ENCODE peak calls at places on chromosomes 16 and 17, in nine cellular contexts. L is activated CD4-positive, CD25-positive, alpha-beta regulatory T cell treated with anti-CD3 and anti-CD28 coated beads, Interleukin-2, amount 50 U/mL, for 72 hours; B is fibroblast of lung; O is neural crest cell; Z is GOT3; S is AG09309; K is sigmoid colon; D is HuH-7; Q is D341Med. C is an unnamed sample.
A peak's percentile ranks its signal among the peaks of the same experiment; 100 is the strongest.

GRCh38 chr16:736936-737481 is 3.8 kb downstream of the CIAO3 start:
- DNase-seq in O (no peak), S (no peak), K (no peak), Z (no peak), L (no peak), B (no peak), D (no peak), Q (no peak), C (no peak)

GRCh38 chr17:80694992-80695912 is 150.6 kb downstream of the RPTOR start:
- DNase-seq in Z (no peak), D (no peak), S (no peak), Q (no peak), B (peak; percentile 18), L (no peak), K (no peak), O (no peak), C (no peak)

GRCh38 chr16:66211651-66212050 is 154.8 kb upstream of the CDH5 start:
- DNase-seq in D (no peak), B (no peak), Q (no peak), O (no peak), S (no peak), L (no peak), K (no peak), Z (no peak), C (no peak)

GRCh38 chr17:4342535-4342934 is 23.9 kb downstream of the UBE2G1 start:
- DNase-seq in D (no peak), Z (no peak), O (no peak), K (no peak), B (no peak), L (no peak), Q (no peak), S (no peak), C (no peak)

GRCh38 chr17:15236281-15237105 is 28.6 kb downstream of the PMP22 start:
- DNase-seq in S (no peak), D (no peak), K (no peak), Z (no peak), Q (no peak), B (peak; percentile 25), O (no peak), L (no peak), C (no peak)

GRCh38 chr17:83062818-83063671 is 16.4 kb upstream of the METRNL start:
- DNase-seq in S (no peak), B (no peak), L (peak; percentile 25), Z (no peak), O (no peak), D (no peak), Q (peak; percentile 42), K (peak; percentile 52), C (no peak)

GRCh38 chr16:51697454-51697853 is 546.4 kb upstream of the SALL1 start:
- DNase-seq in K (no peak), L (no peak), Z (no peak), D (no peak), B (peak; percentile 15), O (no peak), Q (no peak), S (no peak), C (no peak)

GRCh38 chr17:6170349-6170748 is 100.2 kb downstream of the WSCD1 start:
- DNase-seq in Q (no peak), O (no peak), D (no peak), B (no peak), K (no peak), S (no peak), Z (no peak), L (no peak), C (no peak)

GRCh38 chr16:89505204-89506112 is 2.7 kb upstream of the SPG7 start:
- DNase-seq in D (peak; percentile 93), S (no peak), Q (no peak), O (no peak), B (peak; percentile 72), Z (peak; percentile 44), L (peak; percentile 72), K (peak; percentile 91), C (no peak)

GRCh38 chr16:85157813-85158701 is 45.8 kb upstream of the CIBAR2 start:
- DNase-seq in L (no peak), D (peak; percentile 89), O (no peak), Z (no peak), K (no peak), Q (no peak), B (no peak), S (no peak), C (no peak)

GRCh38 chr17:66831383-66832220 is 3.3 kb upstream of the CACNG5 start:
- DNase-seq in D (no peak), K (peak; percentile 50), Q (no peak), S (no peak), L (no peak), Z (no peak), O (no peak), B (no peak), C (no peak)

GRCh38 chr16:22898874-22899348 is 84.9 kb downstream of the HS3ST2 start:
- DNase-seq in Z (no peak), K (peak; percentile 81), D (peak; percentile 52), L (peak; percentile 48), S (peak; percentile 18), O (peak; percentile 81), Q (peak; percentile 81), B (peak; percentile 33), C (no peak)

GRCh38 chr17:10058924-10059683 is 139.3 kb downstream of the GAS7 start:
- DNase-seq in Z (no peak), D (no peak), S (no peak), Q (no peak), K (peak; percentile 58), B (no peak), L (no peak), O (no peak), C (no peak)

GRCh38 chr16:29862383-29862883 is 593 bp downstream of the CDIPT start:
- DNase-seq in L (no peak), S (no peak), D (no peak), Q (peak; percentile 50), K (no peak), O (no peak), Z (no peak), B (no peak), C (peak; percentile 9)

GRCh38 chr17:41404024-41404651 is 6.7 kb upstream of the KRT31 start:
- DNase-seq in Z (peak; percentile 39), S (peak; percentile 91), B (peak; percentile 99), Q (no peak), O (no peak), D (no peak), L (no peak), K (no peak), C (no peak)

GRCh38 chr17:1648582-1649115 is 1.0 kb downstream of the RILP start:
- DNase-seq in K (peak; percentile 97), Q (peak; percentile 94), S (peak; percentile 80), B (peak; percentile 87), D (peak; percentile 83), L (peak; percentile 91), Z (peak; percentile 82), O (peak; percentile 97), C (peak; percentile 55)

GRCh38 chr16:88941051-88941932 is 35.7 kb downstream of the CBFA2T3 start:
- DNase-seq in Q (peak; percentile 87), D (no peak), O (no peak), L (no peak), S (no peak), Z (no peak), K (no peak), B (no peak), C (no peak)

GRCh38 chr17:81553616-81554181 is 1.5 kb upstream of the FAAP100 start:
- DNase-seq in D (no peak), K (no peak), L (no peak), Z (peak; percentile 71), Q (peak; percentile 73), S (peak; percentile 84), O (no peak), B (peak; percentile 97), C (no peak)

GRCh38 chr16:77430360-77430759 is 4.5 kb downstream of the ADAMTS18 start:
- DNase-seq in O (no peak), Z (no peak), S (no peak), D (no peak), K (no peak), L (no peak), Q (no peak), B (no peak), C (no peak)

C was measured in cerebellar nuclear complex.